ENCODE peak calls at places on chromosomes 16 and 17, in five cellular contexts. I is CD4-positive, alpha-beta memory T cell; S is SK-N-SH; C is DND-41; K is A549. F is an unnamed sample.

GRCh38 chr16:85781685-85782370 is 17.5 kb downstream of the EMC8 start:
- DNase-seq in K (no peak), I (no peak), C (no peak), S (no peak), F (no peak)

GRCh38 chr16:73037331-73037745 is 10.6 kb downstream of the ZFHX3 start:
- DNase-seq in K (no peak), C (no peak), I (no peak), S (peak), F (no peak)

GRCh38 chr16:85396879-85397871 is 215.9 kb upstream of the GSE1 start:
- DNase-seq in K (peak), S (no peak), I (no peak), C (peak), F (no peak)

GRCh38 chr17:65323055-65323454 is 185.9 kb downstream of the RGS9 start:
- DNase-seq in C (no peak), I (no peak), K (peak), S (no peak), F (peak)

GRCh38 chr17:4492762-4493561 is 5.7 kb upstream of the SPNS2 start:
- DNase-seq in C (peak), S (no peak), I (no peak), K (peak), F (peak)

GRCh38 chr17:16987830-16988601 is 16.1 kb upstream of the TNFRSF13B start:
- DNase-seq in I (no peak), S (no peak), C (peak), K (peak), F (no peak)

GRCh38 chr17:78268960-78269892 is 37.8 kb downstream of the TMEM235 start:
- DNase-seq in I (no peak), S (peak), C (no peak), K (peak), F (no peak)

GRCh38 chr17:72697602-72698146 is 394.8 kb downstream of the SLC39A11 start:
- DNase-seq in C (no peak), K (no peak), I (no peak), S (peak), F (no peak)

GRCh38 chr16:57807968-57808528 is 5.8 kb upstream of the KIFC3 start:
- DNase-seq in K (peak), I (peak), C (peak), S (peak), F (no peak)

GRCh38 chr16:23401142-23401541 is 51.8 kb downstream of the COG7 start:
- DNase-seq in I (no peak), K (no peak), C (no peak), S (no peak), F (no peak)

GRCh38 chr16:372584-372983 is 2.2 kb upstream of the MRPL28 start:
- DNase-seq in I (no peak), S (no peak), C (no peak), K (no peak), F (no peak)

DNA sequence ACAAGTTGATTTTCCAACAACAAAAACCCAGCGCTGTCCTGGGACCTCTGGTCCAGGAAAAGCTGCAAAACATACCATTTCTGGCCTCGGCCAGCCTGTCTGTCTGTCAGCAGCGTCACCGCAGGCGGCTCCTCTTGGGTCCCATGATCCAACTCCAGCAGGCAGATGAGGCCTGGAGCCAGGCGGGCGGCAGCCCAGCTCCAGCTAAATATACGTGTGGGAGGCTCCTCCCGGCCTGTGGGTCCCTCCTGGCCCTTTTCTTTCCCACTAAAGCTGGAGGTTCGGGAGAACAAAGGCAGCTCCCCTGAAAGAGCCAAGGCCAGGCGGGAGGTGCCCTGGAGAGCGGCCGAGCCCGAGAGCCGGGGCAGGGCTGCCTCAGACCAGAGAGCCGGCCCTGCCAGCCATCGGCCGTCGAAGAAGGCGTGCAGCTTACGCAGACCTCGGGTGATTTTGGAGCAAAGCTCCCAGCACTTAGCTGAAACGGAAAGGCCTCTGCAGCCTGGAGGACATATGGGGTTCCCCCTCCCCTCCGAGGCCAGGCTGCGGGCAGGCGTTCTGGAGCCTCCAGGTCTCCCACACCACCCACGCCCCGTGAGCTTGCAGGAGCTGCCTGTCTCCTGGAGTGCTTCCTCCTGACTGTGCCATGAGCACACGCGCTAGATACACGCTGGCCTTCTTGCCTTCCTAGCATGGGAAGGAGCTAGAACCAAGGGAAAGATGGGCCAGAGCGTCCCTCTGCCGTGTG is 19.9 kb upstream of the JPH3 start:
- DNase-seq in C (no peak), S (peak), I (no peak), K (no peak), F (no peak)
- H3K4me3 ChIP-seq in C (no peak), S (no peak), I (no peak), K (peak), F (no peak)

GRCh38 chr16:29708917-29709600 is 30.1 kb downstream of the QPRT start:
- DNase-seq in I (no peak), S (no peak), K (no peak), C (no peak), F (no peak)
- H3K4me3 ChIP-seq in I (no peak), S (no peak), K (no peak), C (no peak), F (no peak)

GRCh38 chr16:12729448-12729847 is 74.2 kb downstream of the CPPED1 start:
- DNase-seq in I (no peak), S (no peak), K (no peak), C (no peak), F (no peak)
- H3K4me3 ChIP-seq in I (no peak), S (no peak), K (no peak), C (no peak), F (no peak)

GRCh38 chr16:87806608-87807546 is 41.1 kb upstream of the KLHDC4 start:
- DNase-seq in S (peak), I (no peak), K (peak), C (peak), F (peak)
- H3K4me3 ChIP-seq in S (peak), I (peak), K (peak), C (peak), F (peak)

DNA sequence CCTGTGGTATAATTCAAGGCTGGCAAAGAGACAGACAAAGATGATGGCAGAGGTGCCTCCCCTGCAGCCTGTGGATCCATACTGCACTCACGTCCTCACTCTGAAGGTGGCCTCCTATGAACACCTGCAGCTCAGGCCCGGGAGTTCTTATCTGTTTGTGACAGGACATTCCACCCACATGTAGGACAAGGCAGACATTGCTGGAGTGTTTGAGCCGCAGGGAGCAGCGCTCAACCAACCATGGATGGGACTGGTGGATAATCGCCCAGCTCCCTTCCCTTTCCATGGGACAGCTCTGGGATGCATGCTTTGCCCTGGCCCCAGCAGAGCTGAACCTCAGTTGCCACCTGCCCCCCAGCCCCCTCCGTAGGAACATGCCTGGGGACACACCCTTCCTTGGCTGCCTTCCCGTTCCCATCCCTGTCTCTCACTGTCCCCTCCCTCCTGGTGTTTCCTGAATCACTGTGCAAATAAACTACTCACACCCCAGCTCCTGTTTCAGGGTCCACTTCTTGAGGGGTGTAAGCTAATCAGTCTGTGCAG is 22.2 kb downstream of the ITPRIPL2 start:
- DNase-seq in K (peak), S (no peak), C (no peak), I (no peak), F (no peak)
- H3K4me3 ChIP-seq in K (no peak), S (no peak), C (no peak), I (no peak), F (no peak)

DNA sequence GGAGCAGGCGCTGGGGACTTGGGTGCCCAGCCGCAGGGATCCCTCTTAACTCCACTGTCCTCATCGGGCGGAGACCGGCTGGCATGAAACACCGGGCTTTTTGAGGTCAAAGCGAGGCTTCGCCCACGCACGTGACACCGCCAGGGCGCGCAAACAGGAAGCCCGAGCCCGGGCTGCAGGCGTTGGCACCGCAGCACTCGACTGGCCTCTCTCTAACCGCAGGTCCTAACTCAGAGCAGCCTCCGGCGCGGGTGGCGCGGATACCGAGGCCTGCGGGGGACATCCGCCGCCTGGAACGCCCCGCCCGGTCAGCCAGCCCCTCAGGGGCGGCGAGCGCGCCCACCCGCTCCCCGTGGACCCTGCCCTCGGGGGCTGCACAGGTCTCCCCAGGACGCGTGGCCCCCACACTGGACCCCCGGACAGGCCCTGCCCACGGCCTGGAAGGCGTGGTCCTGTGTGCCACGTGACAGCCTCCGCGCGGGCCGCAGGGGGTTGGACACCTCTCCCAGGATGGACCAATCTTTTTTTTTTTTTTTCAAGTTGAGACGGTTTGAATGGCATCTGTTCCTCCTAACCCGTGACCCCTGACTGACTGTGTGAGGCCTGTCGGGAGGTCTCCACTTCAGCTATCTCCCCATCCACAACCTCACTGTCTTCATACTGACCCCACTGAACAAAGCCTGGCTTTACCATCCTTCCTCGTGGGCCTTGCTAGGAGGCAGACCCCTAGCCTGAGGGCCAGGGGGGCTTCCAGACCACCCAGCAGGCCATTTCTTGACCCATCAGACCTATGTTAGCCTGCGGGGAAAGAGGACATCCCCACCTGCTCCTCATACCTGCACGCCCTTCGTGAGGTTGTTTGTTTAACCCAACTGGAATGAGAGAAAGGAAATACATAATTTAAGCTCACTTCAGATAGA is 8.4 kb upstream of the SLC47A2 start:
- DNase-seq in C (no peak), K (no peak), I (no peak), S (no peak), F (no peak)
- H3K4me3 ChIP-seq in C (no peak), K (no peak), I (peak), S (no peak), F (no peak)

GRCh38 chr17:2403044-2403443 is 2.2 kb upstream of the MNT start:
- DNase-seq in C (no peak), I (no peak), S (no peak), K (no peak), F (no peak)
- H3K4me3 ChIP-seq in C (peak), I (no peak), S (no peak), K (no peak), F (no peak)